ENCODE peak calls at places on chromosomes 7 and 10, in seven cellular contexts. D, E, Q, F, X, J and U are unnamed samples.

GRCh38 chr7:140923358-140924006 is 1.2 kb downstream of the BRAF start:
- DNase-seq in D (no peak), E (peak; percentile 53), Q (peak; percentile 31), F (peak; percentile 17), X (no peak), J (peak; percentile 4), U (no peak)

GRCh38 chr10:132679217-132679595 is 106.7 kb downstream of the NKX6-2 start:
- DNase-seq in D (no peak), E (no peak), Q (no peak), F (no peak), X (no peak), J (no peak), U (no peak)

GRCh38 chr10:97224483-97225435 is 39.0 kb upstream of the SLIT1 start:
- DNase-seq in D (no peak), E (peak; percentile 51), Q (no peak), F (no peak), X (no peak), J (no peak), U (no peak)

GRCh38 chr7:20519641-20520040 is 95.8 kb upstream of the ABCB5 start:
- DNase-seq in D (no peak), E (no peak), Q (no peak), F (no peak), X (no peak), J (no peak), U (no peak)

GRCh38 chr10:34015700-34016099 is 681.2 kb upstream of the NRP1 start:
- DNase-seq in D (no peak), E (peak; percentile 6), Q (no peak), F (no peak), X (no peak), J (no peak), U (no peak)

GRCh38 chr7:51481421-51481820 is 164.8 kb upstream of the COBL start:
- DNase-seq in D (no peak), E (no peak), Q (no peak), F (no peak), X (no peak), J (no peak), U (no peak)

GRCh38 chr7:159023746-159024145 is 120.9 kb downstream of the VIPR2 start:
- DNase-seq in D (no peak), E (no peak), Q (no peak), F (no peak), X (no peak), J (no peak), U (peak; percentile 1)

GRCh38 chr10:70634011-70634410 is 31.5 kb upstream of the PRF1 start:
- DNase-seq in D (no peak), E (peak; percentile 35), Q (peak; percentile 61), F (no peak), X (no peak), J (no peak), U (no peak)

GRCh38 chr7:28354601-28355062 is 57.7 kb upstream of the CREB5 start:
- DNase-seq in D (no peak), E (peak; percentile 97), Q (peak; percentile 97), F (no peak), X (no peak), J (peak; percentile 89), U (no peak)

GRCh38 chr10:87045434-87045938 is 25.4 kb downstream of the FAM25A start:
- DNase-seq in D (no peak), E (no peak), Q (no peak), F (no peak), X (no peak), J (no peak), U (no peak)
- H3K27ac ChIP-seq in D (no peak overlapping the region), E (no peak overlapping the region), Q (no peak overlapping the region), F (no peak overlapping the region), X (no peak overlapping the region), J (no peak overlapping the region), U (no peak overlapping the region)

GRCh38 chr7:149505551-149505950 is 7.9 kb upstream of the ZNF746 start:
- DNase-seq in D (no peak), E (no peak), Q (no peak), F (no peak), X (no peak), J (no peak), U (no peak)

GRCh38 chr7:149510248-149510647 is 12.6 kb upstream of the ZNF746 start:
- DNase-seq in D (no peak), E (no peak), Q (no peak), F (no peak), X (no peak), J (no peak), U (no peak)

DNA sequence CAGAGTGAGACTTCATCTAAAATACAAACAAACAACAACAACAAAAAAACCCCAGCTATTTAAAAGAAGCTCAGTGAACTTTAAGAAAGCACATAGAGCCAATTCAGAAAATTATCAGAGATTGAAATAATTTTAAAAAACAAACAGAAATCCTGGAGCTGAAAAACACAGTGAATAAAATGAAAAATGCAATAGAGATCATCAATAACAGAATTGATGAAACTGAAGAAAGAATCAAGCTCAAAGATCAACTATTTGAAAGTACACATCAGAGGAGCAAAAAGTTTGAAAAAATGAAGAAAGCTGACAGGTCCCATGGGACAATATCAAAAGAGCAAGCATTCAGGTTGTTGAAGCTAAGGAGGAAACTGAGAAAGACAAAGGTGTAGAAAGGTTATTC is 12.2 kb upstream of the ZNF746 start:
- DNase-seq in D (no peak), E (no peak), Q (no peak), F (no peak), X (no peak), J (no peak), U (no peak)
- H3K9me3 ChIP-seq in D (no peaks in the 10 kb centered on the region), E (no peaks in the 10 kb centered on the region), Q (no peaks in the 10 kb centered on the region), F (peaks cover 19% of the 10 kb centered on the region), X (peaks cover 46% of the 10 kb centered on the region), J (no peaks in the 10 kb centered on the region), U (peaks cover 33% of the 10 kb centered on the region)

GRCh38 chr10:124624875-124625274 is 119.3 kb downstream of the FAM53B start:
- DNase-seq in D (no peak), E (no peak), Q (peak; percentile 64), F (no peak), X (no peak), J (no peak), U (no peak)

GRCh38 chr10:124622866-124623536 is 121.2 kb downstream of the FAM53B start:
- DNase-seq in D (no peak), E (no peak), Q (no peak), F (no peak), X (no peak), J (no peak), U (no peak)

GRCh38 chr10:124624456-124624855 is 119.7 kb downstream of the FAM53B start:
- DNase-seq in D (no peak), E (no peak), Q (no peak), F (no peak), X (no peak), J (no peak), U (no peak)

GRCh38 chr10:124625831-124626238 is 118.3 kb downstream of the FAM53B start:
- DNase-seq in D (no peak), E (no peak), Q (no peak), F (no peak), X (peak; percentile 93), J (no peak), U (no peak)

DNA sequence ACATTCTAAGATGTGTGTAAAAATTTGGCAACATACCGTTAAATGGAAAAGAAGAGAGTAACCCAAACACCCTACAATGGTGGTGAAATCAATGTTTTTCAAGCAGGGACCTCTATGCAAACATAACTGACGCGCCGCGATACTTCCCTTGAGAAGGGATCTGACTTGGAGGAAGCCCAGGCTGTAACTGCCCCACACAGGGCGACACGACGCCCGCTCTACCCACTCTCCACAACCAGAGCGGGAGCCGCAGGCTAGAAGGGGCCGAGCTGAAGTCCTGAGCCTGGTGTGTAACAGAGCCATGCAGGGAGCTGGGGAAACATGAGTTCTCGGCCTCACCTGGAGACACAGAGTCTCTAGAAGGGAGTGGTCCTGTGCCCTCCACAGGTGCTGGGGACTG is 120.2 kb downstream of the FAM53B start:
- DNase-seq in D (no peak), E (no peak), Q (no peak), F (no peak), X (no peak), J (no peak), U (no peak)
- H3K27ac ChIP-seq in D (no peak overlapping the region), E (no peak overlapping the region), Q (no peak overlapping the region), F (no peak overlapping the region), X (peak overlapping the region; percentile 67), J (no peak overlapping the region), U (no peak overlapping the region)

GRCh38 chr10:126953886-126954285 is 48.7 kb downstream of the DOCK1 start:
- DNase-seq in D (no peak), E (no peak), Q (no peak), F (no peak), X (no peak), J (no peak), U (no peak)

GRCh38 chr10:126948355-126949160 is 43.3 kb downstream of the DOCK1 start:
- DNase-seq in D (no peak), E (no peak), Q (no peak), F (no peak), X (no peak), J (no peak), U (no peak)

GRCh38 chr10:126946746-126947145 is 41.5 kb downstream of the DOCK1 start:
- DNase-seq in D (no peak), E (no peak), Q (no peak), F (no peak), X (no peak), J (no peak), U (no peak)

GRCh38 chr10:126949161-126949503 is 43.9 kb downstream of the DOCK1 start:
- DNase-seq in D (no peak), E (no peak), Q (no peak), F (no peak), X (no peak), J (no peak), U (no peak)

GRCh38 chr10:126950401-126951105 is 45.3 kb downstream of the DOCK1 start:
- DNase-seq in D (no peak), E (no peak), Q (no peak), F (no peak), X (no peak), J (no peak), U (no peak)
- H3K9me3 ChIP-seq in D (no peaks in the 10 kb centered on the region), E (no peaks in the 10 kb centered on the region), Q (peaks cover 15% of the 10 kb centered on the region), F (no peaks in the 10 kb centered on the region), X (no peaks in the 10 kb centered on the region), J (no peaks in the 10 kb centered on the region), U (no peaks in the 10 kb centered on the region)

GRCh38 chr7:130356121-130356759 is 11.6 kb downstream of the CPA5 start:
- DNase-seq in D (no peak), E (peak; percentile 94), Q (peak; percentile 95), F (peak; percentile 93), X (peak; percentile 81), J (peak; percentile 61), U (peak; percentile 50)
- H3K27ac ChIP-seq in D (no peak overlapping the region), E (peak overlapping the region; percentile 75), Q (peak overlapping the region; percentile 86), F (peak overlapping the region; percentile 75), X (peak overlapping the region; percentile 78), J (peak overlapping the region; percentile 41), U (peak overlapping the region; percentile 74)

DNA sequence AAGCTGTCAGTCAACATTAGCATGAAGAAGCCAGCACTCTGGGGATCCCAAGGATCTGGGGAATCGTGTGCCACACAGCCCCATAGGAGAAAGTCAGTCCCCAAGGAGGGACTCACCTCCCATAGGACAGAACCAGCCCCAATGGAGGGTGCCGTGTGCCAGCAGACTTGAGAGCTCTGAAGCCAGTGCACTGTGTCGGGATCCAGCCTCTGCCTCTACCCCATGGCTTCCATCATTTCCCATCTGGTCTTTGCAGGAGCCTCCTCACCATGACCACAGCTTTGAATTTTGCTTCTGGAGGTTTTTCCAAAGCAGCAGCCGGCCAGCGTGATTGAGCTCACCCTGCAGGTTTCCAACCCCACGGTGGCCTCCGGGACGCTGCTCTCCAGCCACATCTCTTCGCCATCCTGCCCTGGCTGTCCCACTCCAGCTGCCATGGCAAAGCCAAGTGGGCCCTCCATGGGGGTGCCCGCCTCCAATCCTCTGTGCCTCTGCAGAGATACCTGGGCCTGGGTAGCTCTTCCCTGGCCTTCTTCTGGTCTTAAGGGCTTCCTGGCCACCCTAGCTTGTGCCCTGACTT is 171.9 kb upstream of the SHH start:
- DNase-seq in D (no peak), E (no peak), Q (no peak), F (no peak), X (no peak), J (no peak), U (no peak)
- H3K9me3 ChIP-seq in D (no peaks in the 10 kb centered on the region), E (no peaks in the 10 kb centered on the region), Q (no peaks in the 10 kb centered on the region), F (no peaks in the 10 kb centered on the region), X (no peaks in the 10 kb centered on the region), J (no peaks in the 10 kb centered on the region), U (no peaks in the 10 kb centered on the region)